ENCODE peak calls at places on chromosomes 11 and 22, in five cellular contexts. H is NCI-H1092; V is M059J; E is colonic mucosa; G is effector CD4-positive, alpha-beta T cell. L is an unnamed sample.

GRCh38 chr11:90329043-90329442 is 106.2 kb upstream of the CHORDC1 start:
- DNase-seq in H (no peak), V (no peak), E (no peak), G (no peak), L (no peak)

GRCh38 chr11:36037031-36037430 is 93.2 kb downstream of the LDLRAD3 start:
- DNase-seq in H (no peak), V (peak), E (no peak), G (no peak), L (no peak)

GRCh38 chr11:86124251-86125233 is 55.7 kb upstream of the PICALM start:
- DNase-seq in H (no peak), V (no peak), E (no peak), G (no peak), L (peak)

GRCh38 chr22:49935561-49935960 is 17.1 kb downstream of the CRELD2 start:
- DNase-seq in H (no peak), V (no peak), E (no peak), G (no peak), L (no peak)

GRCh38 chr11:121417607-121418006 is 34.5 kb upstream of the SORL1 start:
- DNase-seq in H (no peak), V (no peak), E (no peak), G (no peak), L (no peak)

GRCh38 chr11:34825670-34826383 is 90.4 kb downstream of the APIP start:
- DNase-seq in H (no peak), V (no peak), E (peak), G (no peak), L (no peak)

GRCh38 chr22:45225732-45226560 is 14.7 kb downstream of the KIAA0930 start:
- DNase-seq in H (no peak), V (no peak), E (no peak), G (no peak), L (no peak)

GRCh38 chr22:29773233-29773632 is 6.1 kb downstream of the UQCR10 start:
- DNase-seq in H (no peak), V (peak), E (no peak), G (no peak), L (no peak)

GRCh38 chr11:24357620-24358386 is 139.1 kb upstream of the LUZP2 start:
- DNase-seq in H (no peak), V (no peak), E (no peak), G (no peak), L (no peak)

GRCh38 chr11:77147668-77148321 is 19.7 kb downstream of the MYO7A start:
- DNase-seq in H (peak), V (no peak), E (peak), G (no peak), L (no peak)